ENCODE peak calls at places on chromosomes 2 and 18, in seven cellular contexts. M is K562, Y is HCT116, U is GM12878, A is HepG2, L is SK-N-SH, K is Panc1. T is an unnamed sample.

GRCh38 chr2:163132850-163133249 is 294.3 kb upstream of the KCNH7 start:
- DNase-seq in M (no peak), Y (peak; percentile 4), U (no peak), A (peak; percentile 5), L (peak; percentile 2), K (no peak), T (no peak)

GRCh38 chr2:2269989-2270562 is 61.0 kb downstream of the MYT1L start:
- DNase-seq in M (no peak), Y (no peak), U (no peak), A (no peak), L (no peak), K (no peak), T (no peak)

GRCh38 chr2:241863021-241863954 is 4.6 kb upstream of the PDCD1 start:
- DNase-seq in M (no peak), Y (no peak), U (no peak), A (no peak), L (peak; percentile 27), K (no peak), T (no peak)

GRCh38 chr2:12059616-12060441 is 313.4 kb downstream of the LPIN1 start:
- DNase-seq in M (no peak), Y (no peak), U (no peak), A (no peak), L (no peak), K (no peak), T (no peak)

GRCh38 chr2:210063306-210063705 is 60.9 kb downstream of the RPE start:
- DNase-seq in M (no peak), Y (no peak), U (no peak), A (no peak), L (no peak), K (no peak), T (no peak)

GRCh38 chr18:14978962-14979535 is 231.1 kb downstream of the ANKRD30B start:
- DNase-seq in M (peak; percentile 5), Y (no peak), U (no peak), A (peak; percentile 23), L (peak; percentile 47), K (no peak), T (no peak)

GRCh38 chr2:68726608-68727367 is 7.8 kb upstream of the ARHGAP25 start:
- DNase-seq in M (no peak), Y (no peak), U (peak; percentile 68), A (no peak), L (no peak), K (no peak), T (no peak)

GRCh38 chr2:208025037-208025813 is at the start of gene PLEKHM3:
- DNase-seq in M (peak; percentile 44), Y (peak; percentile 71), U (no peak), A (peak; percentile 75), L (peak; percentile 88), K (no peak), T (peak; percentile 95)

GRCh38 chr2:168773719-168774521 is 28.5 kb upstream of the NOSTRIN start:
- DNase-seq in M (peak; percentile 87), Y (peak; percentile 52), U (no peak), A (peak; percentile 71), L (peak; percentile 39), K (no peak), T (peak; percentile 82)

GRCh38 chr2:109612991-109613921 is 510 bp downstream of the SEPTIN10 start:
- DNase-seq in M (no peak), Y (no peak), U (no peak), A (peak; percentile 48), L (peak; percentile 76), K (no peak), T (no peak)

GRCh38 chr18:10374195-10374594 is 80.2 kb upstream of the APCDD1 start:
- DNase-seq in M (no peak), Y (no peak), U (no peak), A (no peak), L (no peak), K (no peak), T (no peak)

GRCh38 chr2:2222931-2223330 is 108.1 kb downstream of the MYT1L start:
- DNase-seq in M (no peak), Y (no peak), U (no peak), A (no peak), L (no peak), K (no peak), T (no peak)

GRCh38 chr18:79983253-79983652 is 5.1 kb downstream of the TXNL4A start:
- DNase-seq in M (no peak), Y (no peak), U (no peak), A (no peak), L (no peak), K (no peak), T (no peak)

GRCh38 chr2:127107622-127107999 is 657 bp upstream of the BIN1 start:
- DNase-seq in M (no peak), Y (peak; percentile 33), U (no peak), A (no peak), L (no peak), K (no peak), T (no peak)

GRCh38 chr18:36394486-36394885 is 97.0 kb downstream of the FHOD3 start:
- DNase-seq in M (no peak), Y (no peak), U (no peak), A (no peak), L (no peak), K (no peak), T (no peak)

GRCh38 chr2:177265386-177265690 is 811 bp upstream of the NFE2L2 start:
- DNase-seq in M (no peak), Y (no peak), U (no peak), A (no peak), L (no peak), K (no peak), T (no peak)

GRCh38 chr2:170932948-170933347 is 3.9 kb downstream of the GORASP2 start:
- DNase-seq in M (no peak), Y (no peak), U (no peak), A (no peak), L (no peak), K (no peak), T (no peak)

GRCh38 chr2:151049746-151050145 is 211.9 kb downstream of the RBM43 start:
- DNase-seq in M (no peak), Y (no peak), U (no peak), A (peak; percentile 32), L (no peak), K (no peak), T (no peak)
- TF ChIP-seq SIN3A in M (no peak), Y (no peak), U (no peak), A (no peak), L (no peak), K (no peak), T (no peak)

GRCh38 chr2:236720974-236721600 is 151.5 kb downstream of the ACKR3 start:
- DNase-seq in M (no peak), Y (no peak), U (no peak), A (no peak), L (peak; percentile 17), K (no peak), T (no peak)
- TF ChIP-seq SIN3A in M (no peak), Y (no peak), U (no peak), A (no peak), L (no peak), K (no peak), T (no peak)

DNA sequence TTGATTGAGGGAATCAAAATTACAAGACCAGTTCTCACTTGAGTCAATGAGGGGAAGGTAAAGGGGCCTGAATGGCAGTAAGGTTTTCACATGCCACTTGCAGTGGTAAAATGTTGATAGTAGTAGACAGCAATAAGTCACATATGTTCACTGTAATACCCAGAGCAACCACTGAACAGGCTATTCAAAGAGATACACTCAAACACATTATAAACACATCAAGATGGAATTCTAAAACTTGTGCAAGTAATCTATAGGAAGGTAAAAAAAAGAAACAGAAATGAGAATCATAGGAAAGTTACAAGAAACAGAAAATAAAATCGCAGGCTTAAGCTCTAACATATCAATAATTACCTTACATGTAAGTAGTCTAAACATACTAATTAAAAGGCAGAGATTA is 86.6 kb upstream of the AFF3 start:
- DNase-seq in M (no peak), Y (no peak), U (no peak), A (no peak), L (no peak), K (no peak), T (no peak)
- TF ChIP-seq SIN3A in M (no peak), Y (no peak), U (no peak), A (no peak), L (no peak), K (no peak), T (no peak)

GRCh38 chr18:887716-888115 is 17.0 kb upstream of the ADCYAP1 start:
- DNase-seq in M (no peak), Y (no peak), U (no peak), A (no peak), L (no peak), K (no peak), T (no peak)

GRCh38 chr18:896315-896714 is 8.4 kb upstream of the ADCYAP1 start:
- DNase-seq in M (no peak), Y (no peak), U (no peak), A (no peak), L (no peak), K (no peak), T (no peak)

GRCh38 chr18:892316-892715 is 12.4 kb upstream of the ADCYAP1 start:
- DNase-seq in M (no peak), Y (no peak), U (no peak), A (no peak), L (no peak), K (no peak), T (no peak)
- TF ChIP-seq SIN3A in M (no peak), Y (no peak), U (no peak), A (no peak), L (no peak), K (no peak), T (no peak)

GRCh38 chr18:48548404-48548771 is 9.6 kb downstream of the CTIF start:
- DNase-seq in M (no peak), Y (no peak), U (no peak), A (no peak), L (no peak), K (no peak), T (no peak)
- TF ChIP-seq SIN3A in M (no peak), Y (no peak), U (no peak), A (no peak), L (no peak), K (no peak), T (no peak)